ENCODE peak calls at places on chromosome 13, in six cellular contexts. V, U, W, G, I and J are unnamed samples.

GRCh38 chr13:61086052-61086451 is 329.6 kb downstream of the PCDH20 start:
- DNase-seq in V (no peak), U (no peak), W (no peak), G (no peak), I (no peak), J (no peak)

GRCh38 chr13:102197193-102197592 is 204.7 kb downstream of the FGF14 start:
- DNase-seq in V (no peak), U (peak), W (peak), G (no peak), I (no peak), J (no peak)

GRCh38 chr13:52849727-52850395 is 1.4 kb upstream of the PCDH8 start:
- DNase-seq in V (no peak), U (no peak), W (peak), G (no peak), I (no peak), J (no peak)

GRCh38 chr13:110304256-110304655 is 2.7 kb downstream of the COL4A1 start:
- DNase-seq in V (no peak), U (peak), W (no peak), G (no peak), I (no peak), J (peak)

GRCh38 chr13:76828316-76828741 is 57.9 kb downstream of the KCTD12 start:
- DNase-seq in V (no peak), U (peak), W (no peak), G (no peak), I (no peak), J (no peak)

GRCh38 chr13:21138561-21138960 is 37.8 kb downstream of the SKA3 start:
- DNase-seq in V (no peak), U (no peak), W (peak), G (no peak), I (no peak), J (no peak)

GRCh38 chr13:43364210-43365041 is 341.0 kb downstream of the DNAJC15 start:
- DNase-seq in V (peak), U (peak), W (no peak), G (no peak), I (no peak), J (no peak)

GRCh38 chr13:48457578-48458242 is 44.8 kb upstream of the LPAR6 start:
- DNase-seq in V (no peak), U (no peak), W (no peak), G (no peak), I (no peak), J (no peak)

GRCh38 chr13:54150851-54151250 is 1122.2 kb downstream of the OLFM4 start:
- DNase-seq in V (no peak), U (no peak), W (no peak), G (no peak), I (no peak), J (no peak)

GRCh38 chr13:113820813-113821651 is 42.8 kb downstream of the GAS6 start:
- DNase-seq in V (peak), U (peak), W (peak), G (no peak), I (no peak), J (no peak)

GRCh38 chr13:63864171-63864902 is 2448.7 kb upstream of the PCDH20 start:
- DNase-seq in V (no peak), U (peak), W (no peak), G (no peak), I (no peak), J (no peak)

GRCh38 chr13:44815507-44816074 is 173.7 kb downstream of the NUFIP1 start:
- DNase-seq in V (no peak), U (peak), W (no peak), G (no peak), I (no peak), J (no peak)

GRCh38 chr13:113928701-113929627 is 44.9 kb downstream of the C13orf46 start:
- DNase-seq in V (peak), U (peak), W (peak), G (peak), I (peak), J (no peak)

GRCh38 chr13:49646688-49647087 is 18.4 kb downstream of the ARL11 start:
- DNase-seq in V (no peak), U (no peak), W (no peak), G (no peak), I (no peak), J (no peak)

GRCh38 chr13:32381539-32381938 is 46.4 kb downstream of the N4BP2L1 start:
- DNase-seq in V (no peak), U (peak), W (peak), G (no peak), I (no peak), J (no peak)

GRCh38 chr13:23678768-23679167 is 108.6 kb downstream of the TNFRSF19 start:
- DNase-seq in V (no peak), U (peak), W (no peak), G (no peak), I (no peak), J (no peak)

GRCh38 chr13:71964491-71965108 is 97.6 kb upstream of the DACH1 start:
- DNase-seq in V (no peak), U (peak), W (no peak), G (no peak), I (no peak), J (no peak)

GRCh38 chr13:70016116-70016515 is 91.5 kb upstream of the ATXN8OS start:
- DNase-seq in V (no peak), U (no peak), W (no peak), G (no peak), I (no peak), J (no peak)

GRCh38 chr13:98083507-98083906 is 59.4 kb upstream of the FARP1 start:
- DNase-seq in V (no peak), U (peak), W (no peak), G (no peak), I (no peak), J (no peak)

GRCh38 chr13:49733181-49733951 is 42.1 kb upstream of the EBPL start:
- DNase-seq in V (no peak), U (peak), W (no peak), G (no peak), I (no peak), J (no peak)

GRCh38 chr13:78239681-78240080 is 321.1 kb upstream of the EDNRB start:
- DNase-seq in V (no peak), U (peak), W (no peak), G (no peak), I (no peak), J (no peak)

GRCh38 chr13:83498486-83499190 is 383.6 kb downstream of the SLITRK1 start:
- DNase-seq in V (no peak), U (peak), W (no peak), G (no peak), I (no peak), J (no peak)

GRCh38 chr13:59722580-59722900 is 441.2 kb downstream of the DIAPH3 start:
- DNase-seq in V (no peak), U (no peak), W (no peak), G (no peak), I (no peak), J (no peak)